ENCODE peak calls at places on chromosome 19, in nine cellular contexts. T is stimulated activated naive CD8-positive, alpha-beta T cell treated with anti-CD3 and anti-CD28 coated beads, Interleukin-15, Interleukin-2, amounts not matched to agents 100 U/mL and 50 U/mL, for 24 hours; R is stimulated activated naive CD4-positive, alpha-beta T cell; L is neural crest cell; C is HT-29; J is AG20443; Y is right cardiac atrium; I is kidney tubule cell; M is AG10803. N is an unnamed sample.

GRCh38 chr19:6061420-6062130 is 48.7 kb downstream of the RFX2 start:
- DNase-seq in T (no peak), R (no peak), L (no peak), C (no peak), J (peak), Y (peak), I (no peak), M (no peak), N (no peak)

GRCh38 chr19:33098023-33098652 is 17.2 kb downstream of the GPATCH1 start:
- DNase-seq in T (no peak), R (no peak), L (no peak), C (peak), J (no peak), Y (peak), I (peak), M (no peak), N (peak)

GRCh38 chr19:574658-575526 is 2.5 kb downstream of the BSG start:
- DNase-seq in T (no peak), R (no peak), L (no peak), C (peak), J (no peak), Y (peak), I (peak), M (no peak), N (peak)

GRCh38 chr19:3849787-3850186 is 19.1 kb downstream of the ZFR2 start:
- DNase-seq in T (no peak), R (no peak), L (no peak), C (no peak), J (no peak), Y (no peak), I (no peak), M (no peak), N (no peak)

GRCh38 chr19:10418281-10419199 is 1.8 kb upstream of the PDE4A start:
- DNase-seq in T (peak), R (no peak), L (no peak), C (no peak), J (peak), Y (no peak), I (no peak), M (no peak), N (no peak)

GRCh38 chr19:44653977-44654784 is 10.5 kb downstream of the PVR start:
- DNase-seq in T (peak), R (peak), L (peak), C (peak), J (peak), Y (peak), I (peak), M (peak), N (peak)

GRCh38 chr19:6357174-6357573 is 4.2 kb upstream of the CLPP start:
- DNase-seq in T (no peak), R (no peak), L (no peak), C (no peak), J (no peak), Y (no peak), I (no peak), M (no peak), N (no peak)

GRCh38 chr19:5578094-5578846 is 10.5 kb upstream of the TINCR start:
- DNase-seq in T (peak), R (peak), L (peak), C (peak), J (peak), Y (peak), I (peak), M (peak), N (peak)

GRCh38 chr19:38945562-38946228 is 15.0 kb downstream of the MRPS12 start:
- DNase-seq in T (no peak), R (peak), L (no peak), C (no peak), J (no peak), Y (no peak), I (no peak), M (no peak), N (no peak)

GRCh38 chr19:1621021-1621420 is 15.8 kb upstream of the UQCR11 start:
- DNase-seq in T (no peak), R (no peak), L (no peak), C (no peak), J (no peak), Y (no peak), I (no peak), M (no peak), N (no peak)

GRCh38 chr19:50894478-50895356 is 16.5 kb downstream of the KLK4 start:
- DNase-seq in T (no peak), R (no peak), L (no peak), C (no peak), J (no peak), Y (no peak), I (no peak), M (no peak), N (no peak)

GRCh38 chr19:2123682-2124387 is 27.1 kb downstream of the IZUMO4 start:
- DNase-seq in T (peak), R (no peak), L (peak), C (no peak), J (peak), Y (peak), I (no peak), M (no peak), N (no peak)

GRCh38 chr19:2771786-2772674 is 11.0 kb downstream of the SGTA start:
- DNase-seq in T (no peak), R (no peak), L (no peak), C (no peak), J (no peak), Y (peak), I (no peak), M (no peak), N (no peak)

GRCh38 chr19:30799854-30800755 is 427.9 kb downstream of the ZNF536 start:
- DNase-seq in T (peak), R (no peak), L (peak), C (peak), J (peak), Y (peak), I (peak), M (peak), N (peak)

GRCh38 chr19:28905996-28906395 is 307.0 kb downstream of the UQCRFS1 start:
- DNase-seq in T (no peak), R (no peak), L (no peak), C (no peak), J (peak), Y (no peak), I (peak), M (peak), N (no peak)

GRCh38 chr19:28424662-28425430 is 788.1 kb downstream of the UQCRFS1 start:
- DNase-seq in T (no peak), R (no peak), L (no peak), C (no peak), J (no peak), Y (no peak), I (peak), M (no peak), N (no peak)

GRCh38 chr19:32498641-32499200 is 82.3 kb upstream of the PDCD5 start:
- DNase-seq in T (no peak), R (no peak), L (no peak), C (no peak), J (no peak), Y (no peak), I (peak), M (no peak), N (no peak)

GRCh38 chr19:46635920-46636761 is at the start of gene GNG8:
- DNase-seq in T (peak), R (peak), L (no peak), C (no peak), J (no peak), Y (no peak), I (no peak), M (no peak), N (no peak)

GRCh38 chr19:50557009-50557613 is 11.1 kb downstream of the LRRC4B start:
- DNase-seq in T (no peak), R (no peak), L (no peak), C (no peak), J (no peak), Y (no peak), I (no peak), M (no peak), N (no peak)

GRCh38 chr19:55495646-55496349 is 7.6 kb downstream of the SSC5D start:
- DNase-seq in T (no peak), R (no peak), L (no peak), C (no peak), J (no peak), Y (peak), I (peak), M (no peak), N (no peak)

GRCh38 chr19:53865918-53866696 is 1.6 kb upstream of the MYADM start:
- DNase-seq in T (peak), R (peak), L (peak), C (peak), J (peak), Y (peak), I (peak), M (peak), N (peak)

GRCh38 chr19:2461751-2462634 is 5.2 kb upstream of the LMNB2 start:
- DNase-seq in T (peak), R (peak), L (peak), C (peak), J (peak), Y (peak), I (peak), M (peak), N (no peak)

GRCh38 chr19:42246143-42246868 is 3.9 kb upstream of the GSK3A start:
- DNase-seq in T (no peak), R (no peak), L (no peak), C (peak), J (peak), Y (peak), I (peak), M (peak), N (no peak)